ENCODE peak calls at places on chromosomes 16 and 17, in five cellular contexts. One of them, this sample, is unnamed. For H3K27me3, the result is how much of the 10 kb centered on the place peaks cover.

GRCh38 chr17:21039839-21040575 is 2.8 kb downstream of the USP22 start:
- DNase-seq in adrenal gland: no peak
- DNase-seq in tibial nerve: no peak
- DNase-seq in suprapubic skin: no peak
- DNase-seq in PC-3: peak
- DNase-seq in this sample: no peak

GRCh38 chr17:17836818-17837379 is at the start of gene SREBF1:
- DNase-seq in adrenal gland: peak
- DNase-seq in tibial nerve: peak
- DNase-seq in suprapubic skin: peak
- DNase-seq in PC-3: peak
- DNase-seq in this sample: no peak

GRCh38 chr16:85947511-85948509 is 48.8 kb downstream of the IRF8 start:
- DNase-seq in adrenal gland: no peak
- DNase-seq in tibial nerve: no peak
- DNase-seq in suprapubic skin: no peak
- DNase-seq in PC-3: no peak
- DNase-seq in this sample: no peak

GRCh38 chr17:17823433-17824118 is 13.2 kb downstream of the SREBF1 start:
- DNase-seq in adrenal gland: peak
- DNase-seq in tibial nerve: peak
- DNase-seq in suprapubic skin: peak
- DNase-seq in PC-3: peak
- DNase-seq in this sample: peak

GRCh38 chr16:84585886-84586285 is 32.0 kb downstream of the COTL1 start:
- DNase-seq in adrenal gland: no peak
- DNase-seq in tibial nerve: no peak
- DNase-seq in suprapubic skin: no peak
- DNase-seq in PC-3: no peak
- DNase-seq in this sample: no peak

GRCh38 chr16:4420703-4421102 is 4.3 kb upstream of the CORO7 start:
- DNase-seq in adrenal gland: no peak
- DNase-seq in tibial nerve: no peak
- DNase-seq in suprapubic skin: no peak
- DNase-seq in PC-3: no peak
- DNase-seq in this sample: no peak

GRCh38 chr17:28398280-28398981 is 7.6 kb downstream of the SLC46A1 start:
- DNase-seq in adrenal gland: peak
- DNase-seq in tibial nerve: no peak
- DNase-seq in suprapubic skin: no peak
- DNase-seq in PC-3: no peak
- DNase-seq in this sample: no peak

GRCh38 chr16:85611205-85611454 is 2.0 kb upstream of the GSE1 start:
- DNase-seq in adrenal gland: peak
- DNase-seq in tibial nerve: no peak
- DNase-seq in suprapubic skin: no peak
- DNase-seq in PC-3: no peak
- DNase-seq in this sample: no peak

GRCh38 chr17:44220211-44221071 is 966 bp upstream of the UBTF start:
- DNase-seq in adrenal gland: peak
- DNase-seq in tibial nerve: no peak
- DNase-seq in suprapubic skin: no peak
- DNase-seq in PC-3: peak
- DNase-seq in this sample: no peak

GRCh38 chr17:78106211-78106610 is 22.3 kb downstream of the TMC6 start:
- DNase-seq in adrenal gland: no peak
- DNase-seq in tibial nerve: no peak
- DNase-seq in suprapubic skin: peak
- DNase-seq in PC-3: no peak
- DNase-seq in this sample: no peak

GRCh38 chr17:1997587-1998425 is 27.3 kb downstream of the RTN4RL1 start:
- DNase-seq in adrenal gland: peak
- DNase-seq in tibial nerve: no peak
- DNase-seq in suprapubic skin: no peak
- DNase-seq in PC-3: peak
- DNase-seq in this sample: no peak

GRCh38 chr17:79752175-79752574 is 21.4 kb downstream of the ENPP7 start:
- DNase-seq in adrenal gland: no peak
- DNase-seq in tibial nerve: no peak
- DNase-seq in suprapubic skin: no peak
- DNase-seq in PC-3: peak
- DNase-seq in this sample: no peak

GRCh38 chr17:82838386-82839063 is 1.3 kb downstream of the ZNF750 start:
- DNase-seq in adrenal gland: peak
- DNase-seq in tibial nerve: peak
- DNase-seq in suprapubic skin: no peak
- DNase-seq in PC-3: peak
- DNase-seq in this sample: no peak

GRCh38 chr16:67150058-67150832 is 553 bp downstream of the B3GNT9 start:
- DNase-seq in adrenal gland: peak
- DNase-seq in tibial nerve: no peak
- DNase-seq in suprapubic skin: no peak
- DNase-seq in PC-3: no peak
- DNase-seq in this sample: no peak

GRCh38 chr16:3495166-3495565 is at the start of gene C16orf90:
- DNase-seq in adrenal gland: no peak
- DNase-seq in tibial nerve: no peak
- DNase-seq in suprapubic skin: no peak
- DNase-seq in PC-3: no peak
- DNase-seq in this sample: no peak

GRCh38 chr17:61400058-61400785 is 579 bp downstream of the TBX2 start:
- DNase-seq in adrenal gland: no peak
- DNase-seq in tibial nerve: no peak
- DNase-seq in suprapubic skin: no peak
- DNase-seq in PC-3: peak
- DNase-seq in this sample: no peak

GRCh38 chr17:27846042-27846655 is 45.8 kb upstream of the NOS2 start:
- DNase-seq in adrenal gland: no peak
- DNase-seq in tibial nerve: no peak
- DNase-seq in suprapubic skin: no peak
- DNase-seq in PC-3: no peak
- DNase-seq in this sample: no peak

GRCh38 chr17:67716405-67716798 is 1.3 kb upstream of the NOL11 start:
- DNase-seq in adrenal gland: no peak
- DNase-seq in tibial nerve: no peak
- DNase-seq in suprapubic skin: no peak
- DNase-seq in PC-3: no peak
- DNase-seq in this sample: no peak

GRCh38 chr17:10070690-10071089 is 127.7 kb downstream of the GAS7 start:
- DNase-seq in adrenal gland: no peak
- DNase-seq in tibial nerve: no peak
- DNase-seq in suprapubic skin: no peak
- DNase-seq in PC-3: no peak
- DNase-seq in this sample: no peak

GRCh38 chr17:72710185-72710584 is 382.3 kb downstream of the SLC39A11 start:
- DNase-seq in adrenal gland: no peak
- DNase-seq in tibial nerve: no peak
- DNase-seq in suprapubic skin: no peak
- DNase-seq in PC-3: peak
- DNase-seq in this sample: no peak

GRCh38 chr17:49891694-49892389 is 44.0 kb upstream of the TAC4 start:
- DNase-seq in adrenal gland: no peak
- DNase-seq in tibial nerve: no peak
- DNase-seq in suprapubic skin: no peak
- DNase-seq in PC-3: no peak
- DNase-seq in this sample: no peak

GRCh38 chr17:68886401-68886800 is 68.8 kb downstream of the ABCA8 start:
- DNase-seq in adrenal gland: no peak
- DNase-seq in tibial nerve: no peak
- DNase-seq in suprapubic skin: no peak
- DNase-seq in PC-3: no peak
- DNase-seq in this sample: no peak

GRCh38 chr16:76931186-76931585 is 259.8 kb upstream of the MON1B start:
- DNase-seq in adrenal gland: no peak
- DNase-seq in tibial nerve: no peak
- DNase-seq in suprapubic skin: no peak
- DNase-seq in PC-3: no peak
- DNase-seq in this sample: no peak

GRCh38 chr17:20922128-20922670 is 120.6 kb downstream of the USP22 start:
- DNase-seq in adrenal gland: no peak
- DNase-seq in tibial nerve: no peak
- DNase-seq in suprapubic skin: no peak
- DNase-seq in PC-3: peak
- DNase-seq in this sample: no peak

GRCh38 chr16:15521758-15522509 is 87.5 kb downstream of the BMERB1 start:
- DNase-seq in adrenal gland: no peak
- DNase-seq in tibial nerve: peak
- DNase-seq in suprapubic skin: no peak
- DNase-seq in PC-3: no peak
- DNase-seq in this sample: no peak

GRCh38 chr16:73713817-73714495 is 582.7 kb upstream of the PSMD7 start:
- DNase-seq in adrenal gland: peak
- DNase-seq in tibial nerve: peak
- DNase-seq in suprapubic skin: no peak
- DNase-seq in PC-3: peak
- DNase-seq in this sample: no peak

GRCh38 chr16:3490911-3491629 is 4.2 kb downstream of the C16orf90 start:
- DNase-seq in adrenal gland: no peak
- DNase-seq in tibial nerve: no peak
- DNase-seq in suprapubic skin: no peak
- DNase-seq in PC-3: no peak
- DNase-seq in this sample: no peak

GRCh38 chr17:8997994-8998628 is 23.2 kb upstream of the NTN1 start:
- DNase-seq in adrenal gland: peak
- DNase-seq in tibial nerve: peak
- DNase-seq in suprapubic skin: no peak
- DNase-seq in PC-3: peak
- DNase-seq in this sample: no peak

GRCh38 chr17:1792495-1793446 is 30.9 kb downstream of the SERPINF1 start:
- DNase-seq in adrenal gland: no peak
- DNase-seq in tibial nerve: no peak
- DNase-seq in suprapubic skin: no peak
- DNase-seq in PC-3: no peak
- DNase-seq in this sample: no peak

GRCh38 chr17:48722201-48722907 is at the start of gene PRAC1:
- DNase-seq in adrenal gland: no peak
- DNase-seq in tibial nerve: no peak
- DNase-seq in suprapubic skin: no peak
- DNase-seq in PC-3: peak
- DNase-seq in this sample: no peak
- H3K27me3 ChIP-seq in adrenal gland: half or more
- H3K27me3 ChIP-seq in tibial nerve: half or more
- H3K27me3 ChIP-seq in suprapubic skin: half or more
- H3K27me3 ChIP-seq in PC-3: under half
- H3K27me3 ChIP-seq in this sample: half or more

GRCh38 chr16:66115373-66115772 is 251.1 kb upstream of the CDH5 start:
- DNase-seq in adrenal gland: no peak
- DNase-seq in tibial nerve: no peak
- DNase-seq in suprapubic skin: no peak
- DNase-seq in PC-3: peak
- DNase-seq in this sample: no peak
- TF ChIP-seq CTCF in adrenal gland: no peak
- TF ChIP-seq CTCF in tibial nerve: no peak
- TF ChIP-seq CTCF in suprapubic skin: no peak
- TF ChIP-seq CTCF in PC-3: peak
- TF ChIP-seq CTCF in this sample: no peak

DNA sequence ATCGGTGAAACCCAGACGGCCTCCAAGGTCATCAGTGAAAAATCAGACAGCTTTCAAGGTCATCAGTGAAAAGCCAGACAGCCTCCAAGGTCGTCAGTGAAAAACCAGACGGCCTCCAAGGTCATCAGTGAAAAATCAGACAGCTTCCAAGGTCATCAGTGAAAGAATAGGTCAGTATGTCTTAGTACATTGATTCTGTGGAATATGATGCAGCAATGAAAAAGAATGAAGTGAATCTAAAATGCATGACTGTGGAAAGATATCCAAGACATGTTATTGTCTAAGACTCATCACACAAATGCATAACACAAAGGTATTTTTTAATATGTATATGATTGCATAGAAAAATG is 72.5 kb downstream of the CMIP start:
- DNase-seq in adrenal gland: no peak
- DNase-seq in tibial nerve: no peak
- DNase-seq in suprapubic skin: no peak
- DNase-seq in PC-3: no peak
- DNase-seq in this sample: no peak
- H3K4me3 ChIP-seq in adrenal gland: no peak
- H3K4me3 ChIP-seq in tibial nerve: no peak
- H3K4me3 ChIP-seq in suprapubic skin: no peak
- H3K4me3 ChIP-seq in PC-3: no peak
- H3K4me3 ChIP-seq in this sample: no peak

GRCh38 chr17:74922172-74922571 is 883 bp downstream of the USH1G start:
- DNase-seq in adrenal gland: peak
- DNase-seq in tibial nerve: no peak
- DNase-seq in suprapubic skin: no peak
- DNase-seq in PC-3: no peak
- DNase-seq in this sample: no peak

GRCh38 chr17:74920679-74921044 is 2.4 kb downstream of the USH1G start:
- DNase-seq in adrenal gland: no peak
- DNase-seq in tibial nerve: no peak
- DNase-seq in suprapubic skin: no peak
- DNase-seq in PC-3: no peak
- DNase-seq in this sample: no peak

GRCh38 chr17:74921045-74921681 is 1.9 kb downstream of the USH1G start:
- DNase-seq in adrenal gland: no peak
- DNase-seq in tibial nerve: no peak
- DNase-seq in suprapubic skin: no peak
- DNase-seq in PC-3: no peak
- DNase-seq in this sample: no peak

GRCh38 chr17:74922694-74923537 is at the start of gene USH1G:
- DNase-seq in adrenal gland: no peak
- DNase-seq in tibial nerve: no peak
- DNase-seq in suprapubic skin: no peak
- DNase-seq in PC-3: peak
- DNase-seq in this sample: no peak

GRCh38 chr17:74921769-74922168 is 1.3 kb downstream of the USH1G start:
- DNase-seq in adrenal gland: no peak
- DNase-seq in tibial nerve: no peak
- DNase-seq in suprapubic skin: no peak
- DNase-seq in PC-3: no peak
- DNase-seq in this sample: no peak
- H3K27me3 ChIP-seq in adrenal gland: under half
- H3K27me3 ChIP-seq in tibial nerve: half or more
- H3K27me3 ChIP-seq in suprapubic skin: half or more
- H3K27me3 ChIP-seq in PC-3: under half
- H3K27me3 ChIP-seq in this sample: under half

GRCh38 chr16:87437911-87438610 is 45.9 kb downstream of the MAP1LC3B start:
- DNase-seq in adrenal gland: no peak
- DNase-seq in tibial nerve: no peak
- DNase-seq in suprapubic skin: no peak
- DNase-seq in PC-3: peak
- DNase-seq in this sample: no peak
- TF ChIP-seq CTCF in adrenal gland: no peak
- TF ChIP-seq CTCF in tibial nerve: no peak
- TF ChIP-seq CTCF in suprapubic skin: no peak
- TF ChIP-seq CTCF in PC-3: peak
- TF ChIP-seq CTCF in this sample: no peak

DNA sequence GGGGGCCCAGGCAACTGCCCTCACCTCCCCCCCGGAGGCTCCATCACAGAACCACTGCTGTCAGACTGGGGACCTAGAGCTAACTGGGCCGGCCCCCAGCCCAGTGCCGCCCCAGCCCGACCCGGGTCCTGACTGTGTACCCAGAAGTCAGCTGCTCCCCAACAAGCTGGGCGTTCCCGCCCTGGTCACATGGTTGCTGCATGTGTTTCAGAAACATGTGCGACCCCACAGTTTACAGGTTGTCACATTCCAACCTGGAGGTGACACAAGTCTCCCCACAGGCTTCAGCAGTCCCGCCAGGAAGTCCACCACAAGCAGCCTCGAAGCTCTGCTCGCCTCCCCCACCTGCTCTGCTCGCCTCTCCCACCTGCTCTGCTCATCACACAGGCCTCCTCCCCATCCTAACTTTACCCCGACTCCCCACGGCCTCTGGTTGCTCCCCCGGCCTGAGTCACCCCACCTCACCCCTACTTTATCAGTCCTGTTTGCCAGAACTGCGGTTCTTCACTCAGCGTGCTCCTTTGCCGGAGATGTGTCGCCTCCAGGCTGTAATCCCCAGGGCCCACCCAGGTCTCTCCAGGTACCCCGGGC is 968 bp downstream of the MRPL28 start:
- DNase-seq in adrenal gland: no peak
- DNase-seq in tibial nerve: no peak
- DNase-seq in suprapubic skin: no peak
- DNase-seq in PC-3: no peak
- DNase-seq in this sample: no peak
- H3K4me3 ChIP-seq in adrenal gland: peak
- H3K4me3 ChIP-seq in tibial nerve: peak
- H3K4me3 ChIP-seq in suprapubic skin: peak
- H3K4me3 ChIP-seq in PC-3: peak
- H3K4me3 ChIP-seq in this sample: peak

This sample was measured in ascending aorta.